ENCODE peak calls at places on chromosomes 11 and 22, in nine cellular contexts. C, T, S, O, A, X, W, D and H are unnamed samples. For H3K4me1, the result is how much of the 10 kb centered on the place peaks cover.

GRCh38 chr11:1251236-1251770 is 28.4 kb downstream of the MUC5B start:
- DNase-seq in C (no peak), W (no peak), X (no peak), O (no peak), D (no peak), S (no peak), A (no peak), T (no peak), H (no peak)

GRCh38 chr11:129815596-129816461 is at the start of gene TMEM45B:
- DNase-seq in X (no peak), A (peak), D (peak), O (no peak), C (no peak), T (peak), W (no peak), S (no peak), H (no peak)

GRCh38 chr11:128318856-128319474 is 268.4 kb downstream of the ETS1 start:
- DNase-seq in O (peak), X (no peak), A (no peak), D (no peak), S (no peak), W (no peak), T (no peak), C (no peak), H (no peak)

GRCh38 chr11:14894657-14895598 is 2.9 kb upstream of the CYP2R1 start:
- DNase-seq in X (no peak), A (peak), W (no peak), D (no peak), O (no peak), S (no peak), T (no peak), C (no peak), H (peak)

GRCh38 chr22:28882545-28882877 is 861 bp upstream of the ZNRF3 start:
- DNase-seq in W (peak), S (no peak), C (no peak), T (peak), O (no peak), D (no peak), X (no peak), A (no peak), H (peak)

GRCh38 chr11:102279641-102280170 is 37.6 kb upstream of the BIRC3 start:
- DNase-seq in C (no peak), O (no peak), A (peak), X (no peak), D (no peak), T (peak), S (no peak), W (no peak), H (no peak)

GRCh38 chr11:8601376-8602133 is 7.5 kb upstream of the STK33 start:
- DNase-seq in W (no peak), C (no peak), T (no peak), A (no peak), D (no peak), O (peak), X (no peak), S (no peak), H (no peak)

GRCh38 chr11:77377734-77378133 is 76.2 kb upstream of the GDPD4 start:
- DNase-seq in C (no peak), W (no peak), D (no peak), T (no peak), X (no peak), S (no peak), O (no peak), A (no peak), H (no peak)

GRCh38 chr11:100925935-100926334 is 203.7 kb downstream of the PGR start:
- DNase-seq in W (peak), C (no peak), A (no peak), S (no peak), X (no peak), T (no peak), D (no peak), O (no peak), H (no peak)

GRCh38 chr22:44108806-44109385 is 71.8 kb upstream of the PARVG start:
- DNase-seq in X (no peak), T (no peak), O (no peak), S (no peak), C (no peak), D (no peak), A (no peak), W (no peak), H (peak)

GRCh38 chr11:95419915-95420314 is 188.9 kb upstream of the SESN3 start:
- DNase-seq in W (no peak), O (no peak), D (no peak), C (no peak), X (no peak), T (no peak), S (no peak), A (no peak), H (no peak)

GRCh38 chr11:70700453-70700852 is 302.1 kb downstream of the CTTN start:
- DNase-seq in X (no peak), C (no peak), S (no peak), T (no peak), D (no peak), A (no peak), W (no peak), O (no peak), H (peak)

GRCh38 chr22:48744967-48745841 is 1082.5 kb downstream of the BRD1 start:
- DNase-seq in W (no peak), T (no peak), O (peak), A (no peak), S (no peak), C (peak), X (peak), D (peak), H (no peak)

GRCh38 chr11:72079776-72080325 is 491 bp downstream of the NUMA1 start:
- DNase-seq in W (no peak), O (no peak), T (peak), X (no peak), A (peak), D (peak), C (no peak), S (no peak), H (no peak)

GRCh38 chr11:10441652-10442503 is 13.2 kb upstream of the AMPD3 start:
- DNase-seq in A (no peak), D (no peak), W (no peak), C (no peak), X (no peak), S (no peak), O (no peak), T (no peak), H (no peak)

GRCh38 chr11:99916078-99916477 is 771.0 kb upstream of the ARHGAP42 start:
- DNase-seq in A (no peak), D (no peak), X (no peak), S (no peak), W (no peak), O (no peak), C (no peak), T (no peak), H (no peak)

GRCh38 chr11:78281511-78281910 is 92.8 kb downstream of the USP35 start:
- DNase-seq in A (no peak), T (no peak), O (no peak), S (no peak), X (no peak), W (no peak), D (no peak), C (no peak), H (no peak)

GRCh38 chr11:66886671-66887221 is 29.9 kb downstream of the LRFN4 start:
- DNase-seq in S (no peak), C (no peak), D (peak), O (no peak), A (no peak), T (no peak), X (no peak), W (peak), H (no peak)

GRCh38 chr11:111983187-111983986 is 41.8 kb upstream of the DLAT start:
- DNase-seq in T (peak), O (no peak), C (no peak), S (peak), X (no peak), A (peak), W (no peak), D (peak), H (no peak)

GRCh38 chr11:43327987-43328386 is 16.2 kb downstream of the API5 start:
- DNase-seq in D (peak), O (no peak), W (no peak), A (no peak), C (no peak), T (no peak), X (no peak), S (no peak), H (no peak)

GRCh38 chr22:37241351-37242142 is 2.5 kb downstream of the RAC2 start:
- DNase-seq in C (no peak), S (no peak), D (peak), W (no peak), A (peak), X (no peak), O (no peak), T (no peak), H (no peak)

GRCh38 chr22:19174106-19175025 is 4.2 kb downstream of the SLC25A1 start:
- DNase-seq in S (peak), X (no peak), C (peak), A (no peak), D (no peak), T (peak), W (no peak), O (no peak), H (peak)

GRCh38 chr11:75461136-75461535 is 28.1 kb upstream of the KLHL35 start:
- DNase-seq in T (no peak), S (no peak), D (no peak), A (no peak), X (no peak), W (no peak), C (peak), O (no peak), H (no peak)

GRCh38 chr11:116541460-116541859 is 231.3 kb downstream of the BUD13 start:
- DNase-seq in C (no peak), X (peak), T (no peak), S (no peak), W (no peak), D (no peak), O (no peak), A (no peak), H (no peak)

GRCh38 chr11:65663634-65664200 is 1.0 kb upstream of the RELA start:
- DNase-seq in D (peak), C (no peak), S (no peak), A (peak), T (peak), O (no peak), W (no peak), X (peak), H (peak)

GRCh38 chr11:119666061-119666460 is 62.9 kb downstream of the NECTIN1 start:
- DNase-seq in C (no peak), W (no peak), D (no peak), X (no peak), O (no peak), S (no peak), A (no peak), T (no peak), H (no peak)

GRCh38 chr11:87304350-87304749 is 266.6 kb downstream of the TMEM135 start:
- DNase-seq in C (no peak), D (no peak), A (no peak), O (no peak), T (no peak), W (no peak), X (no peak), S (no peak), H (no peak)

DNA sequence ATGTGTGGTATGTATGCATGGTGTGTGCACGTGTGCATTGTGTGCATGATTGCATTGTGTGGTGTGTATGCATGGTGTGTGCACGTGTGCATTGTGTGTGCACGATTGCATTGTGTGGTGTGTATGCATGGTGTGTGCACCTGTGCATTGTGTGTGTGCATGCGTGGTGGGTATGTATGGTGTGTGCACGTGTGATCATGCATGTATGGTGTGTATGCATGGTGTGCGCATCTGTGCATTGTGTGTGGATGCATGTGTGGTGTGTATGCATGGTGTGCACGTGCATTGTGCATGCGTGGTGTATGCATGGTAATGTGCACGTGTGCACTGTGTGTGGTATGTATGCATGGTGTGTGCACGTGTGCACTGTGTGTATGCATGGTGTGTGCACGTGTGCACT is 16.8 kb downstream of the ALG12 start:
- DNase-seq in W (no peak), A (no peak), O (no peak), T (no peak), D (no peak), S (no peak), X (no peak), C (no peak), H (no peak)
- TF ChIP-seq POLR2AphosphoS5 in W (no peak), A (no peak), O (no peak), T (no peak), D (no peak), S (peak), X (no peak), C (no peak), H (no peak)

GRCh38 chr11:35003658-35004057 is 87.2 kb downstream of the PDHX start:
- DNase-seq in D (no peak), C (no peak), T (no peak), O (no peak), X (no peak), W (no peak), S (no peak), A (no peak), H (no peak)
- H3K4me1 ChIP-seq in D (under half), C (under half), T (under half), O (under half), X (under half), W (half or more), S (under half), A (under half), H (under half)

DNA sequence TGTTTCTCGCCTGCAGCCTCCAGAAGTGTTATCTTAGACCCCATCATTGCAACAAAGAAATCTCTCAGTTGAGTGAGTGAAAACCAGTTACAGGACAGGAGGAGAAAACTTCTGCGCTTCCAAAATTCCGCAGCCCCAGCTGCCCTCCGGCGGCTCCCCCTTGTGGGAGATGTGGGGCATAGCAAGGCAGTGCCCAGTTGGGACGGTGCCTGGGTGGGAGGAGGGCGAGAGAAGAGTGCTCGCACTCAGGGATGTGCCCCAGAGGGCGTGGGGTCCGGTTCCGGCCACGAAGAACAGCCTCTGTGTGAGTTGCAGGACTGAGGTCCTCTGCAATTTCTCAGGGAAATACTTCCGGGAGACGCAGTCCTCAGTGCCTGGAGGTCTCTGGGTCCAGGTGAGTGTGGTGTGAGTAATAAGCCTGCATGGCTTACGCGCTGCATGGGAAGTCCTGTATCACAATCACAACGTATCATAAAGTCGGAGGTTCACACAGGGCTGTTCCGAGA is 87.0 kb upstream of the BLID start:
- DNase-seq in O (peak), D (peak), C (peak), X (peak), T (peak), S (peak), A (peak), W (peak), H (peak)
- H3K4me3 ChIP-seq in O (peak), D (peak), C (peak), X (peak), T (peak), S (no peak), A (peak), W (peak), H (peak)

DNA sequence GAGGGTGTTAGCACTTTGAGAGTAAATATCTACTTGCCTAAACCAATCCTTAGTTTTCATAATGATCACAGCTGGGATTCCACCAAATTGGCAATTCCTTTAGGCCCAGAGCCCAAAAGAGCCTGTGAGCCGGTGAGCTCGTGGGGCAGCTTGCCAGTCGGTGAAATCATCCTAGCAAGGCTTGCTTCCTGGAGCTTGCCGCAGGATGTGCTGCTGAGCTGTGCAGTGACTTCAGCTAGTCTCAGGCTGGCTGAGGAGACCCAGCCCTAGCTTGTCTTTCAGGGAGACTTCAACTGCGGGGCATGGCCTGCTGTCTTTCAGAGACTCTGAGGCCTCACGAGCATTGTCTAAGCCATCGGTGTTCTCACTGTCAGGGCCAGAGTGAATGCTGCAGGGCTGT is 73.6 kb upstream of the SUSD2 start:
- DNase-seq in O (peak), S (no peak), X (peak), W (no peak), T (no peak), A (peak), D (peak), C (peak), H (peak)
- TF ChIP-seq POLR2AphosphoS5 in O (peak), S (no peak), X (no peak), W (no peak), T (no peak), A (no peak), D (no peak), C (peak), H (peak)

GRCh38 chr11:103532133-103532788 is 423.0 kb downstream of the DYNC2H1 start:
- DNase-seq in T (no peak), O (no peak), X (no peak), D (no peak), W (no peak), S (no peak), A (no peak), C (no peak), H (no peak)
- H3K4me1 ChIP-seq in T (under half), O (under half), X (under half), D (under half), W (under half), S (under half), A (under half), C (under half), H (under half)